ENCODE peak calls at places on chromosomes 5 and 9, in eight cellular contexts. One of them, this sample, is unnamed. For H3K27me3 and H3K4me1, the result is how much of the 10 kb centered on the place peaks cover.

GRCh38 chr9:128733256-128733655 is 9.3 kb upstream of the ZDHHC12 start:
- DNase-seq in adipocyte: peak
- DNase-seq in stomach: peak
- DNase-seq in uterus: peak
- DNase-seq in Karpas-422: peak
- DNase-seq in heart right ventricle: peak
- DNase-seq in CD4-positive, CD25-positive, alpha-beta regulatory T cell: no peak
- DNase-seq in GM23338: peak
- DNase-seq in this sample: peak

GRCh38 chr9:98262056-98262455 is 6.6 kb upstream of the TBC1D2 start:
- DNase-seq in Karpas-422: no peak
- DNase-seq in heart right ventricle: no peak
- DNase-seq in uterus: no peak
- DNase-seq in GM23338: no peak
- DNase-seq in stomach: no peak
- DNase-seq in CD4-positive, CD25-positive, alpha-beta regulatory T cell: no peak
- DNase-seq in adipocyte: no peak
- DNase-seq in this sample: no peak

GRCh38 chr5:149414405-149415244 is 35.5 kb upstream of the IL17B start:
- DNase-seq in Karpas-422: no peak
- DNase-seq in GM23338: no peak
- DNase-seq in uterus: peak
- DNase-seq in adipocyte: peak
- DNase-seq in CD4-positive, CD25-positive, alpha-beta regulatory T cell: no peak
- DNase-seq in stomach: no peak
- DNase-seq in heart right ventricle: peak
- DNase-seq in this sample: peak

GRCh38 chr5:159441441-159441840 is 111.2 kb upstream of the IL12B start:
- DNase-seq in Karpas-422: no peak
- DNase-seq in CD4-positive, CD25-positive, alpha-beta regulatory T cell: no peak
- DNase-seq in uterus: no peak
- DNase-seq in GM23338: peak
- DNase-seq in heart right ventricle: peak
- DNase-seq in adipocyte: no peak
- DNase-seq in stomach: no peak
- DNase-seq in this sample: no peak

GRCh38 chr5:1110930-1111726 is 735 bp downstream of the SLC12A7 start:
- DNase-seq in stomach: no peak
- DNase-seq in CD4-positive, CD25-positive, alpha-beta regulatory T cell: peak
- DNase-seq in heart right ventricle: peak
- DNase-seq in Karpas-422: no peak
- DNase-seq in adipocyte: peak
- DNase-seq in GM23338: peak
- DNase-seq in uterus: no peak
- DNase-seq in this sample: peak

GRCh38 chr5:94337617-94338016 is 280.8 kb downstream of the KIAA0825 start:
- DNase-seq in GM23338: no peak
- DNase-seq in Karpas-422: no peak
- DNase-seq in uterus: no peak
- DNase-seq in heart right ventricle: no peak
- DNase-seq in stomach: no peak
- DNase-seq in adipocyte: no peak
- DNase-seq in CD4-positive, CD25-positive, alpha-beta regulatory T cell: no peak
- DNase-seq in this sample: no peak

GRCh38 chr9:37827483-37828165 is 27.0 kb downstream of the DCAF10 start:
- DNase-seq in uterus: no peak
- DNase-seq in stomach: no peak
- DNase-seq in Karpas-422: peak
- DNase-seq in CD4-positive, CD25-positive, alpha-beta regulatory T cell: no peak
- DNase-seq in heart right ventricle: no peak
- DNase-seq in adipocyte: no peak
- DNase-seq in GM23338: no peak
- DNase-seq in this sample: no peak

GRCh38 chr5:98050583-98050982 is 722.9 kb upstream of the RGMB start:
- DNase-seq in CD4-positive, CD25-positive, alpha-beta regulatory T cell: no peak
- DNase-seq in Karpas-422: no peak
- DNase-seq in stomach: no peak
- DNase-seq in GM23338: no peak
- DNase-seq in heart right ventricle: no peak
- DNase-seq in uterus: no peak
- DNase-seq in adipocyte: no peak
- DNase-seq in this sample: no peak

GRCh38 chr9:24479266-24479665 is 66.4 kb downstream of the IZUMO3 start:
- DNase-seq in heart right ventricle: no peak
- DNase-seq in adipocyte: peak
- DNase-seq in CD4-positive, CD25-positive, alpha-beta regulatory T cell: no peak
- DNase-seq in uterus: no peak
- DNase-seq in Karpas-422: no peak
- DNase-seq in GM23338: no peak
- DNase-seq in stomach: no peak
- DNase-seq in this sample: no peak

GRCh38 chr9:71485306-71485705 is 283.0 kb downstream of the CEMIP2 start:
- DNase-seq in heart right ventricle: no peak
- DNase-seq in uterus: no peak
- DNase-seq in CD4-positive, CD25-positive, alpha-beta regulatory T cell: no peak
- DNase-seq in stomach: no peak
- DNase-seq in adipocyte: no peak
- DNase-seq in Karpas-422: no peak
- DNase-seq in GM23338: no peak
- DNase-seq in this sample: no peak

GRCh38 chr5:131997727-131998117 is 13.7 kb downstream of the ACSL6 start:
- DNase-seq in Karpas-422: no peak
- DNase-seq in GM23338: no peak
- DNase-seq in uterus: no peak
- DNase-seq in stomach: no peak
- DNase-seq in heart right ventricle: no peak
- DNase-seq in CD4-positive, CD25-positive, alpha-beta regulatory T cell: no peak
- DNase-seq in adipocyte: no peak
- DNase-seq in this sample: no peak

GRCh38 chr9:70438341-70438924 is 24.0 kb upstream of the KLF9 start:
- DNase-seq in heart right ventricle: peak
- DNase-seq in GM23338: no peak
- DNase-seq in stomach: peak
- DNase-seq in CD4-positive, CD25-positive, alpha-beta regulatory T cell: no peak
- DNase-seq in adipocyte: peak
- DNase-seq in uterus: no peak
- DNase-seq in Karpas-422: no peak
- DNase-seq in this sample: no peak

GRCh38 chr5:159163027-159163699 is 46.2 kb downstream of the RNF145 start:
- DNase-seq in Karpas-422: no peak
- DNase-seq in uterus: no peak
- DNase-seq in GM23338: no peak
- DNase-seq in adipocyte: no peak
- DNase-seq in CD4-positive, CD25-positive, alpha-beta regulatory T cell: no peak
- DNase-seq in heart right ventricle: no peak
- DNase-seq in stomach: no peak
- DNase-seq in this sample: no peak

GRCh38 chr9:96027271-96028131 is 152.0 kb downstream of the ERCC6L2 start:
- DNase-seq in CD4-positive, CD25-positive, alpha-beta regulatory T cell: no peak
- DNase-seq in heart right ventricle: no peak
- DNase-seq in uterus: no peak
- DNase-seq in adipocyte: no peak
- DNase-seq in GM23338: peak
- DNase-seq in stomach: no peak
- DNase-seq in Karpas-422: no peak
- DNase-seq in this sample: peak

GRCh38 chr5:142955628-142956027 is 185.5 kb downstream of the ARHGAP26 start:
- DNase-seq in CD4-positive, CD25-positive, alpha-beta regulatory T cell: no peak
- DNase-seq in GM23338: no peak
- DNase-seq in uterus: no peak
- DNase-seq in Karpas-422: no peak
- DNase-seq in heart right ventricle: no peak
- DNase-seq in adipocyte: no peak
- DNase-seq in stomach: no peak
- DNase-seq in this sample: no peak

GRCh38 chr9:134317431-134318414 is 8.5 kb upstream of the RXRA start:
- DNase-seq in stomach: no peak
- DNase-seq in adipocyte: peak
- DNase-seq in CD4-positive, CD25-positive, alpha-beta regulatory T cell: no peak
- DNase-seq in Karpas-422: no peak
- DNase-seq in GM23338: no peak
- DNase-seq in heart right ventricle: no peak
- DNase-seq in uterus: peak
- DNase-seq in this sample: peak

DNA sequence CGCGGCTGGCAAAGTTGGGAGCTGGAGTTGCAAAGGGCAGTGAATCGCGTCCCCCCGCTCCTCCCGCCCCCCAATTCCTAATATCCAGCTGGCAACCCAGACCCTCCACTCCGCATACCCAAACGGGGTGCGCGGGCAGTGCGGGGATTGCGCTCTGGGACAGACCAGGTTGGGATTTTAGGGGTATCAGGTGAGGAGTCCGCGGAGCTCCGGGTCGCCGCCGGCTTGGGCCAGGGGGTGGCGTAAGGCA is 553 bp downstream of the IQGAP2 start:
- DNase-seq in GM23338: no peak
- DNase-seq in Karpas-422: no peak
- DNase-seq in adipocyte: no peak
- DNase-seq in uterus: no peak
- DNase-seq in CD4-positive, CD25-positive, alpha-beta regulatory T cell: no peak
- DNase-seq in heart right ventricle: no peak
- DNase-seq in stomach: no peak
- DNase-seq in this sample: no peak
- H3K27me3 ChIP-seq in GM23338: under half
- H3K27me3 ChIP-seq in Karpas-422: under half
- H3K27me3 ChIP-seq in adipocyte: half or more
- H3K27me3 ChIP-seq in uterus: under half
- H3K27me3 ChIP-seq in CD4-positive, CD25-positive, alpha-beta regulatory T cell: under half
- H3K27me3 ChIP-seq in heart right ventricle: under half
- H3K27me3 ChIP-seq in stomach: under half
- H3K27me3 ChIP-seq in this sample: under half

GRCh38 chr9:14277202-14277601 is 36.7 kb downstream of the NFIB start:
- DNase-seq in heart right ventricle: no peak
- DNase-seq in GM23338: no peak
- DNase-seq in Karpas-422: no peak
- DNase-seq in stomach: no peak
- DNase-seq in adipocyte: peak
- DNase-seq in CD4-positive, CD25-positive, alpha-beta regulatory T cell: no peak
- DNase-seq in uterus: no peak
- DNase-seq in this sample: no peak
- H3K4me3 ChIP-seq in heart right ventricle: no peak
- H3K4me3 ChIP-seq in GM23338: no peak
- H3K4me3 ChIP-seq in Karpas-422: no peak
- H3K4me3 ChIP-seq in stomach: no peak
- H3K4me3 ChIP-seq in adipocyte: peak
- H3K4me3 ChIP-seq in CD4-positive, CD25-positive, alpha-beta regulatory T cell: no peak
- H3K4me3 ChIP-seq in uterus: no peak
- H3K4me3 ChIP-seq in this sample: no peak

GRCh38 chr9:91192379-91192775 is 169.3 kb downstream of the AUH start:
- DNase-seq in Karpas-422: no peak
- DNase-seq in CD4-positive, CD25-positive, alpha-beta regulatory T cell: no peak
- DNase-seq in uterus: peak
- DNase-seq in GM23338: no peak
- DNase-seq in adipocyte: no peak
- DNase-seq in stomach: no peak
- DNase-seq in heart right ventricle: no peak
- DNase-seq in this sample: peak
- H3K4me1 ChIP-seq in Karpas-422: under half
- H3K4me1 ChIP-seq in CD4-positive, CD25-positive, alpha-beta regulatory T cell: under half
- H3K4me1 ChIP-seq in uterus: under half
- H3K4me1 ChIP-seq in GM23338: under half
- H3K4me1 ChIP-seq in adipocyte: half or more
- H3K4me1 ChIP-seq in stomach: half or more
- H3K4me1 ChIP-seq in heart right ventricle: half or more
- H3K4me1 ChIP-seq in this sample: under half

DNA sequence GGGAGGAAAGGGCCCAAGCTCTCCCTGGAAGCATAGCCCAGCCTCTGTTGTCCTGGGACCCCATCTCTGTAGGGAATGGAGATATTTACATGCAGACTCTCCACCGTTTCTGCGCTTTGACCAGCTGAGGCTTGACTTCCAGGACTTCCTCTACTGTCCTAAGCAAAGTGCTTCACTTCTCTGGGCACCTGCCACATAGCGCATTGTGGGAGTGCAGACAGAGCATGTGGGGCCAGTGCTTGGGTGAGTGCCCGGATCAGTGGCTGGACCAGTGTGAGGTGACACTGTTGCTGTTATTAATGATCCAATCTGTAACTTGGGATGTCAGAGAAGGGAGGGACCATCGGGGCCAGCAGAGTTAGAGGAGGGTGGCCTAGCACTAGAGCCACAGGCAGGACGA is 10.6 kb downstream of the CXCL14 start:
- DNase-seq in heart right ventricle: no peak
- DNase-seq in GM23338: no peak
- DNase-seq in adipocyte: no peak
- DNase-seq in stomach: no peak
- DNase-seq in uterus: no peak
- DNase-seq in Karpas-422: no peak
- DNase-seq in CD4-positive, CD25-positive, alpha-beta regulatory T cell: no peak
- DNase-seq in this sample: no peak
- H3K27me3 ChIP-seq in heart right ventricle: under half
- H3K27me3 ChIP-seq in GM23338: under half
- H3K27me3 ChIP-seq in adipocyte: under half
- H3K27me3 ChIP-seq in stomach: under half
- H3K27me3 ChIP-seq in uterus: under half
- H3K27me3 ChIP-seq in Karpas-422: under half
- H3K27me3 ChIP-seq in CD4-positive, CD25-positive, alpha-beta regulatory T cell: under half
- H3K27me3 ChIP-seq in this sample: under half

GRCh38 chr9:122346478-122347347 is 24.1 kb upstream of the PTGS1 start:
- DNase-seq in uterus: peak
- DNase-seq in CD4-positive, CD25-positive, alpha-beta regulatory T cell: no peak
- DNase-seq in adipocyte: peak
- DNase-seq in GM23338: peak
- DNase-seq in stomach: peak
- DNase-seq in Karpas-422: peak
- DNase-seq in heart right ventricle: peak
- DNase-seq in this sample: peak
- H3K4me3 ChIP-seq in uterus: peak
- H3K4me3 ChIP-seq in CD4-positive, CD25-positive, alpha-beta regulatory T cell: no peak
- H3K4me3 ChIP-seq in adipocyte: peak
- H3K4me3 ChIP-seq in GM23338: peak
- H3K4me3 ChIP-seq in stomach: peak
- H3K4me3 ChIP-seq in Karpas-422: peak
- H3K4me3 ChIP-seq in heart right ventricle: peak
- H3K4me3 ChIP-seq in this sample: peak

This sample was measured in aorta.